ENCODE peak calls at places on chromosomes 11 and 22, in ten cellular contexts. P is NCI-H2171 treated with DMSO at 0.1 percent for 48 hours; O is HEK293T; L is activated CD8-positive, alpha-beta memory T cell treated with anti-CD3 and anti-CD28 coated beads, Interleukin-2, amount 10 ng/mL, durations not matched to agents 7 days and 5 days; V is RPMI7951; X is GM03348; D is iPS-NIHi11; Y is AG08395; F is ureter; B is midbrain. K is an unnamed sample.

GRCh38 chr22:49973018-49973965 is 12.7 kb downstream of the PIM3 start:
- DNase-seq in X (no peak), P (no peak), D (no peak), L (no peak), O (no peak), V (no peak), F (no peak), B (no peak), Y (no peak), K (no peak)

GRCh38 chr11:3885855-3886254 is 30.4 kb downstream of the STIM1 start:
- DNase-seq in L (no peak), P (no peak), V (peak), F (no peak), D (no peak), Y (no peak), X (no peak), B (no peak), O (no peak), K (peak)

GRCh38 chr11:113951487-113951886 is 23.4 kb upstream of the HTR3A start:
- DNase-seq in X (no peak), Y (no peak), D (no peak), L (no peak), O (no peak), B (no peak), F (no peak), V (no peak), P (no peak), K (no peak)

GRCh38 chr11:75852406-75853017 is 37.5 kb downstream of the UVRAG start:
- DNase-seq in F (no peak), B (no peak), Y (no peak), D (no peak), X (no peak), V (no peak), P (no peak), L (no peak), O (no peak), K (no peak)

GRCh38 chr22:47053865-47054185 is 291.4 kb downstream of the TBC1D22A start:
- DNase-seq in F (no peak), Y (peak), L (no peak), P (no peak), D (no peak), B (peak), X (peak), O (no peak), V (no peak), K (no peak)

GRCh38 chr22:40557972-40558371 is 78.5 kb downstream of the MRTFA start:
- DNase-seq in X (no peak), V (no peak), F (no peak), D (no peak), L (no peak), O (no peak), P (no peak), Y (no peak), B (no peak), K (no peak)

GRCh38 chr11:69396948-69397307 is 84.5 kb upstream of the LINC01488 start:
- DNase-seq in O (no peak), P (no peak), F (no peak), Y (no peak), X (no peak), D (no peak), B (no peak), L (no peak), V (no peak), K (no peak)

GRCh38 chr11:128116447-128117240 is 470.7 kb downstream of the ETS1 start:
- DNase-seq in X (no peak), Y (no peak), F (no peak), O (no peak), B (no peak), P (no peak), L (no peak), V (peak), D (no peak), K (no peak)

GRCh38 chr11:12124306-12124705 is 13.9 kb downstream of the MICAL2 start:
- DNase-seq in D (no peak), B (no peak), O (no peak), X (no peak), V (no peak), F (no peak), L (no peak), P (no peak), Y (no peak), K (no peak)